ENCODE peak calls at places on chromosomes 11 and 22, in nine cellular contexts. S is LoVo; R is cardiac muscle cell; U is NCI-H748 treated with DMSO at 0.1 percent for 48 hours; N is fibroblast of the aortic adventitia; E is stimulated activated CD8-positive, alpha-beta memory T cell treated with anti-CD3 and anti-CD28 coated beads, Interleukin-12 subunit alpha, Interleukin-12 subunit beta, amount 100 ng/mL, for 4 hours; G is NB4; D is NCI-H774; C is smooth muscle cell of the brain vasculature. Y is an unnamed sample.

GRCh38 chr22:43159484-43160178 is 8.3 kb downstream of the TSPO start:
- DNase-seq in S (no peak), R (no peak), U (no peak), N (no peak), E (no peak), G (no peak), D (no peak), C (no peak), Y (no peak)

GRCh38 chr11:92397356-92397755 is 172.7 kb downstream of the FAT3 start:
- DNase-seq in S (no peak), R (no peak), U (no peak), N (no peak), E (no peak), G (no peak), D (no peak), C (no peak), Y (no peak)

GRCh38 chr22:25331050-25331449 is 111.6 kb downstream of the CRYBB2 start:
- DNase-seq in S (no peak), R (no peak), U (no peak), N (no peak), E (no peak), G (no peak), D (no peak), C (no peak), Y (no peak)

GRCh38 chr11:117425679-117426296 is 98.1 kb downstream of the CEP164 start:
- DNase-seq in S (no peak), R (no peak), U (no peak), N (no peak), E (no peak), G (no peak), D (no peak), C (no peak), Y (no peak)

GRCh38 chr11:91707652-91708051 is 517.0 kb upstream of the FAT3 start:
- DNase-seq in S (no peak), R (no peak), U (no peak), N (no peak), E (no peak), G (no peak), D (no peak), C (no peak), Y (no peak)

GRCh38 chr11:61487342-61488025 is 21.1 kb upstream of the LRRC10B start:
- DNase-seq in S (no peak), R (no peak), U (no peak), N (no peak), E (no peak), G (no peak), D (no peak), C (no peak), Y (no peak)

GRCh38 chr11:62431171-62431895 is 12.5 kb downstream of the SCGB1A1 start:
- DNase-seq in S (no peak), R (no peak), U (no peak), N (peak), E (no peak), G (no peak), D (no peak), C (no peak), Y (no peak)

GRCh38 chr11:68954970-68955958 is 25.5 kb downstream of the MRGPRD start:
- DNase-seq in S (no peak), R (no peak), U (no peak), N (peak), E (no peak), G (peak), D (peak), C (no peak), Y (peak)

GRCh38 chr11:68370211-68371111 is 58.1 kb downstream of the LRP5 start:
- DNase-seq in S (no peak), R (peak), U (no peak), N (peak), E (no peak), G (no peak), D (no peak), C (no peak), Y (no peak)

GRCh38 chr22:37012956-37013355 is 6.3 kb downstream of the TST start:
- DNase-seq in S (no peak), R (no peak), U (no peak), N (no peak), E (no peak), G (no peak), D (no peak), C (no peak), Y (no peak)

GRCh38 chr22:25028841-25029141 is 76.3 kb downstream of the KIAA1671 start:
- DNase-seq in S (no peak), R (no peak), U (no peak), N (no peak), E (no peak), G (no peak), D (no peak), C (no peak), Y (no peak)

GRCh38 chr11:65814131-65814959 is 19.4 kb upstream of the SNX32 start:
- DNase-seq in S (no peak), R (no peak), U (no peak), N (peak), E (no peak), G (peak), D (no peak), C (no peak), Y (no peak)

GRCh38 chr11:12680246-12680939 is 6.2 kb downstream of the TEAD1 start:
- DNase-seq in S (peak), R (peak), U (peak), N (peak), E (no peak), G (peak), D (peak), C (peak), Y (peak)

GRCh38 chr11:91219501-91219900 is 996.7 kb upstream of the CHORDC1 start:
- DNase-seq in S (no peak), R (peak), U (no peak), N (peak), E (no peak), G (no peak), D (no peak), C (no peak), Y (no peak)

GRCh38 chr11:37952035-37952434 is 1354.0 kb upstream of the RAG2 start:
- DNase-seq in S (no peak), R (no peak), U (no peak), N (no peak), E (no peak), G (no peak), D (no peak), C (no peak), Y (no peak)

GRCh38 chr22:41966607-41967240 is 2.5 kb upstream of the SEPTIN3 start:
- DNase-seq in S (peak), R (peak), U (no peak), N (peak), E (no peak), G (peak), D (no peak), C (no peak), Y (peak)

GRCh38 chr11:50071584-50072225 is 39.0 kb downstream of the OR4C45 start:
- DNase-seq in S (no peak), R (no peak), U (no peak), N (no peak), E (no peak), G (no peak), D (no peak), C (no peak), Y (no peak)

GRCh38 chr11:118252688-118253087 is 523 bp upstream of the MPZL3 start:
- DNase-seq in S (no peak), R (no peak), U (no peak), N (no peak), E (no peak), G (peak), D (no peak), C (no peak), Y (no peak)

GRCh38 chr11:748007-748359 is 719 bp downstream of the TALDO1 start:
- DNase-seq in S (no peak), R (no peak), U (no peak), N (peak), E (no peak), G (peak), D (no peak), C (no peak), Y (no peak)

GRCh38 chr11:2771758-2772466 is 72.1 kb upstream of the KCNQ1OT1 start:
- DNase-seq in S (no peak), R (no peak), U (no peak), N (no peak), E (no peak), G (no peak), D (no peak), C (no peak), Y (no peak)

GRCh38 chr22:21839765-21840140 is 27.7 kb downstream of the MAPK1 start:
- DNase-seq in S (no peak), R (no peak), U (no peak), N (no peak), E (no peak), G (no peak), D (no peak), C (no peak), Y (no peak)

GRCh38 chr22:40728731-40729189 is 49.5 kb downstream of the MCHR1 start:
- DNase-seq in S (peak), R (peak), U (peak), N (peak), E (peak), G (no peak), D (no peak), C (no peak), Y (peak)

GRCh38 chr11:79973701-79974626 is 533.1 kb upstream of the TENM4 start:
- DNase-seq in S (no peak), R (peak), U (no peak), N (no peak), E (no peak), G (no peak), D (peak), C (no peak), Y (no peak)

GRCh38 chr11:134956461-134957209 is 544.6 kb upstream of the B3GAT1 start:
- DNase-seq in S (no peak), R (no peak), U (no peak), N (no peak), E (no peak), G (no peak), D (no peak), C (no peak), Y (no peak)

GRCh38 chr11:20112291-20113146 is 47.8 kb downstream of the DBX1 start:
- DNase-seq in S (peak), R (no peak), U (no peak), N (peak), E (no peak), G (peak), D (no peak), C (peak), Y (peak)

GRCh38 chr11:110856993-110857812 is 145.0 kb upstream of the ARHGAP20 start:
- DNase-seq in S (no peak), R (no peak), U (no peak), N (peak), E (no peak), G (no peak), D (no peak), C (no peak), Y (no peak)

GRCh38 chr22:17774206-17774927 is at the start of gene BID:
- DNase-seq in S (peak), R (peak), U (no peak), N (no peak), E (no peak), G (peak), D (no peak), C (no peak), Y (no peak)

GRCh38 chr22:23533328-23533762 is 46.7 kb downstream of the IGLL1 start:
- DNase-seq in S (no peak), R (peak), U (no peak), N (no peak), E (no peak), G (no peak), D (no peak), C (no peak), Y (no peak)

GRCh38 chr11:71153005-71153395 is 99.4 kb downstream of the SHANK2 start:
- DNase-seq in S (no peak), R (no peak), U (no peak), N (peak), E (no peak), G (peak), D (no peak), C (no peak), Y (peak)

GRCh38 chr11:6307879-6308278 is 12.4 kb downstream of the CAVIN3 start:
- DNase-seq in S (no peak), R (no peak), U (no peak), N (no peak), E (no peak), G (no peak), D (no peak), C (no peak), Y (no peak)

GRCh38 chr11:120343429-120343828 is 7.2 kb downstream of the ARHGEF12 start:
- DNase-seq in S (no peak), R (no peak), U (no peak), N (no peak), E (no peak), G (no peak), D (no peak), C (no peak), Y (no peak)

GRCh38 chr11:115317428-115318185 is 186.6 kb downstream of the CADM1 start:
- DNase-seq in S (no peak), R (no peak), U (peak), N (no peak), E (no peak), G (no peak), D (no peak), C (no peak), Y (peak)

GRCh38 chr22:42326301-42326700 is 55.8 kb upstream of the TCF20 start:
- DNase-seq in S (no peak), R (no peak), U (no peak), N (no peak), E (no peak), G (no peak), D (no peak), C (no peak), Y (no peak)

GRCh38 chr11:104776501-104777170 is 121.6 kb downstream of the CASP12 start:
- DNase-seq in S (no peak), R (no peak), U (no peak), N (no peak), E (no peak), G (no peak), D (no peak), C (no peak), Y (no peak)

GRCh38 chr11:122743949-122744876 is 88.7 kb downstream of the UBASH3B start:
- DNase-seq in S (no peak), R (no peak), U (no peak), N (no peak), E (peak), G (peak), D (no peak), C (no peak), Y (no peak)

GRCh38 chr11:36196476-36197099 is 92.6 kb downstream of the COMMD9 start:
- DNase-seq in S (no peak), R (peak), U (no peak), N (peak), E (no peak), G (no peak), D (no peak), C (no peak), Y (no peak)